ENCODE peak calls at places on chromosomes 2 and 18, in nine cellular contexts. V is lower lobe of right lung, Y is thyroid gland, C is body of pancreas, I is tibial artery, F is small intestine, S is right lobe of liver, E is mesenchymal stem cell, W is left lung. L is an unnamed sample. For H3K4me1, the result is how much of the 10 kb centered on the place peaks cover.

GRCh38 chr2:86027196-86027912 is 78.3 kb downstream of the POLR1A start:
- DNase-seq in V (no peak), Y (no peak), C (no peak), I (peak), F (no peak), S (no peak), E (no peak), W (no peak), L (no peak)

GRCh38 chr2:164920430-164920829 is 34.9 kb downstream of the SLC38A11 start:
- DNase-seq in V (no peak), Y (no peak), C (no peak), I (no peak), F (no peak), S (no peak), E (peak), W (no peak), L (no peak)

GRCh38 chr2:150532883-150533282 is 45.4 kb upstream of the RND3 start:
- DNase-seq in V (no peak), Y (no peak), C (no peak), I (no peak), F (no peak), S (no peak), E (no peak), W (no peak), L (no peak)

GRCh38 chr2:30249354-30249753 is 18.0 kb downstream of the LBH start:
- DNase-seq in V (no peak), Y (no peak), C (no peak), I (no peak), F (no peak), S (no peak), E (no peak), W (no peak), L (no peak)

GRCh38 chr18:13437034-13437433 is 218.5 kb downstream of the LDLRAD4 start:
- DNase-seq in V (peak), Y (no peak), C (no peak), I (peak), F (no peak), S (no peak), E (no peak), W (no peak), L (no peak)

GRCh38 chr2:25685741-25686140 is 12.4 kb upstream of the DTNB start:
- DNase-seq in V (no peak), Y (no peak), C (no peak), I (no peak), F (no peak), S (no peak), E (no peak), W (no peak), L (no peak)

GRCh38 chr2:10242451-10242850 is 60.3 kb upstream of the HPCAL1 start:
- DNase-seq in V (peak), Y (no peak), C (no peak), I (peak), F (no peak), S (peak), E (no peak), W (no peak), L (no peak)

GRCh38 chr2:38720613-38721241 is 30.4 kb downstream of the SRSF7 start:
- DNase-seq in V (peak), Y (peak), C (peak), I (peak), F (no peak), S (no peak), E (no peak), W (no peak), L (peak)

GRCh38 chr18:33560686-33561370 is 17.2 kb upstream of the ASXL3 start:
- DNase-seq in V (no peak), Y (no peak), C (no peak), I (no peak), F (no peak), S (no peak), E (peak), W (no peak), L (no peak)

GRCh38 chr2:150041721-150042450 is 445.6 kb downstream of the RND3 start:
- DNase-seq in V (no peak), Y (no peak), C (no peak), I (no peak), F (no peak), S (no peak), E (no peak), W (no peak), L (peak)

GRCh38 chr2:206614825-206615224 is 27.5 kb upstream of the FAM237A start:
- DNase-seq in V (no peak), Y (no peak), C (no peak), I (no peak), F (no peak), S (no peak), E (peak), W (no peak), L (no peak)

GRCh38 chr2:205546417-205546816 is 135.9 kb upstream of the NRP2 start:
- DNase-seq in V (no peak), Y (no peak), C (no peak), I (no peak), F (no peak), S (no peak), E (no peak), W (no peak), L (no peak)

GRCh38 chr2:181656450-181657261 is at the start of gene CERKL:
- DNase-seq in V (peak), Y (peak), C (peak), I (no peak), F (peak), S (peak), E (peak), W (peak), L (no peak)

GRCh38 chr2:164145093-164145987 is 409.5 kb upstream of the FIGN start:
- DNase-seq in V (no peak), Y (no peak), C (no peak), I (no peak), F (no peak), S (no peak), E (peak), W (no peak), L (no peak)

GRCh38 chr2:203878060-203878459 is 10.5 kb downstream of the CTLA4 start:
- DNase-seq in V (no peak), Y (no peak), C (no peak), I (no peak), F (no peak), S (no peak), E (peak), W (no peak), L (no peak)

GRCh38 chr2:102100371-102101096 is 42.0 kb upstream of the IL1R1 start:
- DNase-seq in V (no peak), Y (no peak), C (no peak), I (no peak), F (no peak), S (no peak), E (peak), W (no peak), L (no peak)

GRCh38 chr18:49813071-49813320 is 337 bp downstream of the ACAA2 start:
- DNase-seq in V (peak), Y (peak), C (peak), I (peak), F (peak), S (peak), E (peak), W (peak), L (peak)

GRCh38 chr2:42510191-42510929 is 16.6 kb upstream of the KCNG3 start:
- DNase-seq in V (no peak), Y (no peak), C (no peak), I (no peak), F (no peak), S (no peak), E (peak), W (no peak), L (peak)

GRCh38 chr2:890214-890613 is 60.4 kb upstream of the SNTG2 start:
- DNase-seq in V (no peak), Y (no peak), C (no peak), I (no peak), F (no peak), S (no peak), E (no peak), W (no peak), L (no peak)

GRCh38 chr2:74834806-74835755 is 1.2 kb downstream of the HK2 start:
- DNase-seq in V (peak), Y (peak), C (peak), I (no peak), F (no peak), S (peak), E (peak), W (peak), L (peak)

GRCh38 chr18:48274301-48274700 is 134.9 kb downstream of the ZBTB7C start:
- DNase-seq in V (no peak), Y (no peak), C (no peak), I (no peak), F (no peak), S (no peak), E (no peak), W (no peak), L (no peak)

GRCh38 chr2:84878459-84878858 is 2.4 kb downstream of the TRABD2A start:
- DNase-seq in V (no peak), Y (no peak), C (no peak), I (no peak), F (no peak), S (no peak), E (no peak), W (no peak), L (no peak)
- H3K4me1 ChIP-seq in V (under half), Y (under half), C (under half), I (under half), F (under half), S (under half), E (under half), W (under half), L (under half)

GRCh38 chr2:221448086-221448856 is 123.8 kb downstream of the EPHA4 start:
- DNase-seq in V (no peak), Y (no peak), C (no peak), I (no peak), F (no peak), S (no peak), E (no peak), W (no peak), L (no peak)

GRCh38 chr2:221448857-221449390 is 123.2 kb downstream of the EPHA4 start:
- DNase-seq in V (no peak), Y (no peak), C (no peak), I (no peak), F (no peak), S (no peak), E (no peak), W (no peak), L (peak)

GRCh38 chr2:221449406-221449805 is 122.7 kb downstream of the EPHA4 start:
- DNase-seq in V (no peak), Y (no peak), C (no peak), I (no peak), F (no peak), S (no peak), E (no peak), W (no peak), L (no peak)

GRCh38 chr2:221451836-221452774 is 120.0 kb downstream of the EPHA4 start:
- DNase-seq in V (no peak), Y (no peak), C (no peak), I (no peak), F (no peak), S (no peak), E (no peak), W (no peak), L (no peak)

DNA sequence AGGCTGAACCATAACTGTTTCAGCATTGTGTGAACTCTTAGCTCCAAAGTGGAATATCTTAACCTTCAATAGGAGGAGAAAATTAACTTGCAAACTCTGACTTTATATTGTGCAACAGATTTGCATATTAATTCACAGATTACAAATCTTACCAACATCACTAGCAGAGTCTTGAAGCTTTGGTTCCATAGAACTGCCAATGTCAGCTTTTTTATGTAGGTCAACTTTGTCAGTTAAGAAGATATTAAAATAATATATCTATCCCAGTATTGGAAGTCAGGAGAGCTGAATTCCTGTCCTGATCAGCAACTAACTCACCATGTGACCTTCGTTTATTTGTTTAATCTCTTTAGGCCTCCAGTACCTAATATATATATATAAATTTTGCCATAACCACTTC is 121.8 kb downstream of the EPHA4 start:
- DNase-seq in V (no peak), Y (no peak), C (no peak), I (no peak), F (no peak), S (no peak), E (no peak), W (no peak), L (no peak)
- H3K4me1 ChIP-seq in V (under half), Y (under half), C (under half), I (under half), F (under half), S (under half), E (under half), W (under half), L (under half)

GRCh38 chr2:189300917-189301316 is 121.4 kb upstream of the COL5A2 start:
- DNase-seq in V (no peak), Y (no peak), C (no peak), I (no peak), F (no peak), S (no peak), E (no peak), W (no peak), L (no peak)
- H3K4me1 ChIP-seq in V (under half), Y (under half), C (under half), I (under half), F (under half), S (under half), E (under half), W (under half), L (under half)

GRCh38 chr2:20422679-20423271 is 24.1 kb upstream of the RHOB start:
- DNase-seq in V (no peak), Y (no peak), C (no peak), I (peak), F (no peak), S (no peak), E (peak), W (no peak), L (no peak)

GRCh38 chr2:20423847-20424246 is 23.0 kb upstream of the RHOB start:
- DNase-seq in V (no peak), Y (no peak), C (no peak), I (peak), F (no peak), S (no peak), E (peak), W (no peak), L (no peak)

GRCh38 chr2:20424300-20425290 is 22.3 kb upstream of the RHOB start:
- DNase-seq in V (peak), Y (peak), C (no peak), I (peak), F (no peak), S (peak), E (peak), W (peak), L (peak)

GRCh38 chr2:20421988-20422678 is 24.7 kb upstream of the RHOB start:
- DNase-seq in V (peak), Y (peak), C (peak), I (peak), F (no peak), S (peak), E (peak), W (peak), L (no peak)

DNA sequence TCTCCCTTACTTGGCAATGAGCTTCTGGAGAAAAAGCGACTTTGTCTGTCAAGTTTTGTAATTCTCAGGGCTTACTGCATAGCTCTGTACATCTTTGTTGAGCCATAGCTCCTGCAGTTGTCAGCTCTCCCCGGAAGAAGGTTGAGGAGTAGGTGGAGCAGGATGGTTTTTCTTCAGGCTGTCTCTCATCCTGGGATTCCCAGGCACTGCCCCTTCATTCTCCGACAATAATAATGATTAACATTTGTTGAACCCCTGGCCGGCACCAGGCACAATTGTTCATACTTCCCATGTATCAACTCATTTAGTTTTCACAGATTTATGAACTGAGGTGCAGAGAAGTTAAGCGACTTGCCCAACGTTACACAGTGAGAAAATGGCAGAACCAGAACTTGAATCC is 23.5 kb upstream of the RHOB start:
- DNase-seq in V (no peak), Y (no peak), C (no peak), I (peak), F (no peak), S (no peak), E (peak), W (no peak), L (no peak)
- H3K4me1 ChIP-seq in V (half or more), Y (half or more), C (under half), I (under half), F (under half), S (under half), E (under half), W (under half), L (under half)

GRCh38 chr2:240163844-240164574 is 23.6 kb upstream of the OTOS start:
- DNase-seq in V (peak), Y (no peak), C (no peak), I (no peak), F (no peak), S (no peak), E (no peak), W (no peak), L (no peak)
- H3K4me1 ChIP-seq in V (under half), Y (under half), C (under half), I (under half), F (under half), S (under half), E (under half), W (under half), L (under half)

L was measured in endothelial cell of umbilical vein.